ENCODE peak calls at places on chromosomes 16 and 17, in five cellular contexts. One of them, this sample, is unnamed.

GRCh38 chr17:81223758-81224122 is 975 bp upstream of the CEP131 start:
- DNase-seq in AG09309: no peak
- DNase-seq in cardiac fibroblast: no peak
- DNase-seq in heart left ventricle: no peak
- DNase-seq in cortex of kidney: no peak
- DNase-seq in this sample: peak; percentile 39

GRCh38 chr16:27803775-27804549 is 254.0 kb downstream of the KATNIP start:
- DNase-seq in AG09309: no peak
- DNase-seq in cardiac fibroblast: no peak
- DNase-seq in heart left ventricle: no peak
- DNase-seq in cortex of kidney: no peak
- DNase-seq in this sample: no peak

GRCh38 chr17:19650826-19651225 is 2.3 kb downstream of the ALDH3A2 start:
- DNase-seq in AG09309: no peak
- DNase-seq in cardiac fibroblast: no peak
- DNase-seq in heart left ventricle: no peak
- DNase-seq in cortex of kidney: no peak
- DNase-seq in this sample: no peak

GRCh38 chr17:66829386-66829864 is 5.5 kb upstream of the CACNG5 start:
- DNase-seq in AG09309: peak; percentile 10
- DNase-seq in cardiac fibroblast: peak; percentile 77
- DNase-seq in heart left ventricle: peak; percentile 26
- DNase-seq in cortex of kidney: no peak
- DNase-seq in this sample: peak; percentile 43

GRCh38 chr16:49592507-49593422 is 219.2 kb downstream of the C16orf78 start:
- DNase-seq in AG09309: no peak
- DNase-seq in cardiac fibroblast: peak; percentile 43
- DNase-seq in heart left ventricle: no peak
- DNase-seq in cortex of kidney: no peak
- DNase-seq in this sample: no peak

GRCh38 chr17:41322264-41322902 is 6.9 kb upstream of the KRTAP17-1 start:
- DNase-seq in AG09309: peak; percentile 68
- DNase-seq in cardiac fibroblast: peak; percentile 67
- DNase-seq in heart left ventricle: no peak
- DNase-seq in cortex of kidney: no peak
- DNase-seq in this sample: no peak

GRCh38 chr16:22948603-22949368 is 134.8 kb downstream of the HS3ST2 start:
- DNase-seq in AG09309: no peak
- DNase-seq in cardiac fibroblast: peak; percentile 59
- DNase-seq in heart left ventricle: peak; percentile 58
- DNase-seq in cortex of kidney: no peak
- DNase-seq in this sample: peak; percentile 51

GRCh38 chr17:50249887-50250286 is 24.4 kb upstream of the TMEM92 start:
- DNase-seq in AG09309: no peak
- DNase-seq in cardiac fibroblast: no peak
- DNase-seq in heart left ventricle: no peak
- DNase-seq in cortex of kidney: no peak
- DNase-seq in this sample: no peak

GRCh38 chr16:30724641-30725464 is 23.4 kb upstream of the PHKG2 start:
- DNase-seq in AG09309: no peak
- DNase-seq in cardiac fibroblast: no peak
- DNase-seq in heart left ventricle: peak; percentile 54
- DNase-seq in cortex of kidney: no peak
- DNase-seq in this sample: peak; percentile 66

GRCh38 chr16:58464916-58465731 is 34.8 kb upstream of the NDRG4 start:
- DNase-seq in AG09309: no peak
- DNase-seq in cardiac fibroblast: peak; percentile 12
- DNase-seq in heart left ventricle: peak; percentile 60
- DNase-seq in cortex of kidney: no peak
- DNase-seq in this sample: no peak

GRCh38 chr16:27475561-27475960 is 73.6 kb downstream of the IL21R start:
- DNase-seq in AG09309: peak; percentile 63
- DNase-seq in cardiac fibroblast: peak; percentile 69
- DNase-seq in heart left ventricle: no peak
- DNase-seq in cortex of kidney: no peak
- DNase-seq in this sample: no peak

GRCh38 chr17:17781591-17782424 is 55.0 kb downstream of the SREBF1 start:
- DNase-seq in AG09309: no peak
- DNase-seq in cardiac fibroblast: peak; percentile 65
- DNase-seq in heart left ventricle: peak; percentile 85
- DNase-seq in cortex of kidney: no peak
- DNase-seq in this sample: peak; percentile 91

GRCh38 chr17:49738456-49739163 is 25.3 kb downstream of the FAM117A start:
- DNase-seq in AG09309: no peak
- DNase-seq in cardiac fibroblast: no peak
- DNase-seq in heart left ventricle: no peak
- DNase-seq in cortex of kidney: no peak
- DNase-seq in this sample: peak; percentile 65

GRCh38 chr17:60392845-60393702 is 1.1 kb upstream of the USP32 start:
- DNase-seq in AG09309: no peak
- DNase-seq in cardiac fibroblast: peak; percentile 86
- DNase-seq in heart left ventricle: peak; percentile 30
- DNase-seq in cortex of kidney: no peak
- DNase-seq in this sample: no peak

GRCh38 chr16:48547530-48547929 is 62.5 kb downstream of the N4BP1 start:
- DNase-seq in AG09309: no peak
- DNase-seq in cardiac fibroblast: no peak
- DNase-seq in heart left ventricle: no peak
- DNase-seq in cortex of kidney: no peak
- DNase-seq in this sample: no peak

GRCh38 chr17:34090593-34090992 is 164.5 kb upstream of the CCL2 start:
- DNase-seq in AG09309: no peak
- DNase-seq in cardiac fibroblast: no peak
- DNase-seq in heart left ventricle: no peak
- DNase-seq in cortex of kidney: no peak
- DNase-seq in this sample: no peak

GRCh38 chr16:54654429-54654828 is 276.2 kb upstream of the IRX5 start:
- DNase-seq in AG09309: no peak
- DNase-seq in cardiac fibroblast: no peak
- DNase-seq in heart left ventricle: no peak
- DNase-seq in cortex of kidney: no peak
- DNase-seq in this sample: no peak

GRCh38 chr16:74999683-75000480 is 1.1 kb downstream of the ZNRF1 start:
- DNase-seq in AG09309: no peak
- DNase-seq in cardiac fibroblast: peak; percentile 42
- DNase-seq in heart left ventricle: peak; percentile 45
- DNase-seq in cortex of kidney: no peak
- DNase-seq in this sample: peak; percentile 64

GRCh38 chr16:49593423-49594040 is 219.9 kb downstream of the C16orf78 start:
- DNase-seq in AG09309: no peak
- DNase-seq in cardiac fibroblast: no peak
- DNase-seq in heart left ventricle: no peak
- DNase-seq in cortex of kidney: no peak
- DNase-seq in this sample: no peak

GRCh38 chr16:84699147-84699711 is 571 bp upstream of the USP10 start:
- DNase-seq in AG09309: no peak
- DNase-seq in cardiac fibroblast: no peak
- DNase-seq in heart left ventricle: no peak
- DNase-seq in cortex of kidney: no peak
- DNase-seq in this sample: no peak